ENCODE peak calls at places on chromosomes 13 and 19, in four cellular contexts. T, I, P and C are unnamed samples.

GRCh38 chr13:52830946-52831345 is 17.5 kb downstream of the PCDH8 start:
- DNase-seq in I (no peak), P (no peak), T (no peak), C (no peak)

GRCh38 chr19:49552749-49553148 is 24.9 kb downstream of the RCN3 start:
- DNase-seq in I (no peak), P (no peak), T (no peak), C (no peak)

GRCh38 chr19:50926144-50926543 is 14.9 kb upstream of the KLK4 start:
- DNase-seq in I (no peak), P (no peak), T (no peak), C (no peak)

GRCh38 chr13:72384186-72384823 is 343.1 kb downstream of the MZT1 start:
- DNase-seq in T (no peak), P (no peak), I (peak; percentile 14), C (no peak)

GRCh38 chr19:49954092-49954825 is 6.7 kb downstream of the SIGLEC11 start:
- DNase-seq in P (no peak), I (peak; percentile 14), T (peak; percentile 20), C (no peak)

GRCh38 chr13:50617134-50617721 is 226.3 kb downstream of the DLEU7 start:
- DNase-seq in T (no peak), P (no peak), I (no peak), C (no peak)

GRCh38 chr19:49506575-49507105 is 5.8 kb upstream of the FCGRT start:
- DNase-seq in P (no peak), T (peak; percentile 84), I (peak; percentile 71), C (peak; percentile 89)

GRCh38 chr19:29579308-29579910 is 26.7 kb upstream of the POP4 start:
- DNase-seq in P (no peak), I (no peak), T (no peak), C (no peak)

GRCh38 chr19:2099054-2099501 is 2.4 kb downstream of the IZUMO4 start:
- DNase-seq in T (no peak), P (no peak), I (no peak), C (no peak)

GRCh38 chr19:53182202-53182601 is 11.0 kb downstream of the ZNF665 start:
- DNase-seq in T (no peak), P (no peak), I (no peak), C (no peak)

GRCh38 chr19:51570962-51571575 is at the start of gene ZNF175:
- DNase-seq in T (peak; percentile 98), I (peak; percentile 86), P (peak; percentile 97), C (peak; percentile 92)

GRCh38 chr13:23579886-23580706 is 9.9 kb downstream of the TNFRSF19 start:
- DNase-seq in T (no peak), I (no peak), P (no peak), C (no peak)

GRCh38 chr13:97976551-97977375 is 23.3 kb downstream of the IPO5 start:
- DNase-seq in I (no peak), P (no peak), T (peak; percentile 18), C (peak; percentile 18)
- TF ChIP-seq CREB1 in I (no peak), P (no peak), T (no peak), C (no peak)

GRCh38 chr19:35090160-35090794 is 25.3 kb upstream of the FXYD3 start:
- DNase-seq in I (peak; percentile 54), T (peak; percentile 79), P (no peak), C (peak; percentile 71)
- TF ChIP-seq ETV6 in I (no peak), T (no peak), P (no peak), C (no peak)

GRCh38 chr13:91572439-91572838 is 174.0 kb downstream of the GPC5 start:
- DNase-seq in I (no peak), P (no peak), T (no peak), C (no peak)

GRCh38 chr13:91571681-91572080 is 173.3 kb downstream of the GPC5 start:
- DNase-seq in T (no peak), I (no peak), P (no peak), C (no peak)

GRCh38 chr13:91572944-91573535 is 174.6 kb downstream of the GPC5 start:
- DNase-seq in I (no peak), P (no peak), T (no peak), C (no peak)

GRCh38 chr13:91576590-91576989 is 178.2 kb downstream of the GPC5 start:
- DNase-seq in I (peak; percentile 1), P (no peak), T (peak; percentile 64), C (peak; percentile 50)

DNA sequence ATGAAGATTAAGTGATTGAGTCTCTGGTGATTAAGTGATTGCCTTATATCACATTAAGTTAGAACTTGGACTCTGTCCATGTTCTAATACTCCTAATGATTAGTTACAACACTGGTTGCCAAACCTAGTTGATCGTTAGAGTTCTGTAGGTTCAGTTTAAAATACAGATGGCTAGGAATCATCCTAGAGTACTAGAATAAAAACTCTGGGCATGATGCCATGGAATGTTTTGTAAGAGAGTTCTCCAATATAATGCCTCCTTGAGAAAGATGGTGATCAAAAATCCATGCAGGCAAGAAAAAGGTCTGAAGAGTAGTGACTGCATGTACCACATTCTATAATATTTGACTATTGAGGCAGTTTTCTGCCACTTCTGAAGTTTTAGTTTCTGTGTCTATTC is 176.3 kb downstream of the GPC5 start:
- DNase-seq in P (no peak), I (no peak), T (no peak), C (no peak)
- TF ChIP-seq CREB1 in P (no peak), I (no peak), T (no peak), C (no peak)

GRCh38 chr13:32538234-32538620 is 368 bp downstream of the N4BP2L2 start:
- DNase-seq in P (no peak), I (peak; percentile 76), T (no peak), C (peak; percentile 14)

GRCh38 chr13:32535140-32535539 is 3.5 kb downstream of the N4BP2L2 start:
- DNase-seq in P (no peak), T (no peak), I (no peak), C (no peak)

GRCh38 chr13:32537580-32538233 is 888 bp downstream of the N4BP2L2 start:
- DNase-seq in P (no peak), I (no peak), T (peak; percentile 51), C (peak; percentile 33)

GRCh38 chr13:32535748-32536147 is 2.8 kb downstream of the N4BP2L2 start:
- DNase-seq in I (no peak), T (no peak), P (no peak), C (no peak)

GRCh38 chr13:32538621-32539246 is at the start of gene N4BP2L2:
- DNase-seq in P (peak; percentile 94), T (peak; percentile 95), I (peak; percentile 96), C (peak; percentile 91)
- TF ChIP-seq ETV6 in P (no peak), T (no peak), I (no peak), C (peak; percentile 10)

GRCh38 chr13:112835344-112835743 is 133.7 kb upstream of the MCF2L start:
- DNase-seq in I (no peak), P (no peak), T (no peak), C (no peak)

GRCh38 chr13:112831801-112832200 is 137.2 kb upstream of the MCF2L start:
- DNase-seq in P (no peak), I (no peak), T (no peak), C (no peak)

GRCh38 chr13:112832811-112833210 is 136.2 kb upstream of the MCF2L start:
- DNase-seq in P (no peak), T (no peak), I (no peak), C (no peak)

GRCh38 chr13:112835796-112836195 is 133.2 kb upstream of the MCF2L start:
- DNase-seq in T (no peak), I (no peak), P (no peak), C (no peak)

GRCh38 chr13:112833551-112834257 is 135.3 kb upstream of the MCF2L start:
- DNase-seq in T (no peak), I (no peak), P (no peak), C (no peak)
- TF ChIP-seq CREB1 in T (no peak), I (no peak), P (no peak), C (no peak)

GRCh38 chr13:26423634-26424033 is 133.8 kb upstream of the WASF3 start:
- DNase-seq in T (no peak), P (no peak), I (no peak), C (no peak)
- TF ChIP-seq ETV6 in T (no peak), P (no peak), I (no peak), C (no peak)

DNA sequence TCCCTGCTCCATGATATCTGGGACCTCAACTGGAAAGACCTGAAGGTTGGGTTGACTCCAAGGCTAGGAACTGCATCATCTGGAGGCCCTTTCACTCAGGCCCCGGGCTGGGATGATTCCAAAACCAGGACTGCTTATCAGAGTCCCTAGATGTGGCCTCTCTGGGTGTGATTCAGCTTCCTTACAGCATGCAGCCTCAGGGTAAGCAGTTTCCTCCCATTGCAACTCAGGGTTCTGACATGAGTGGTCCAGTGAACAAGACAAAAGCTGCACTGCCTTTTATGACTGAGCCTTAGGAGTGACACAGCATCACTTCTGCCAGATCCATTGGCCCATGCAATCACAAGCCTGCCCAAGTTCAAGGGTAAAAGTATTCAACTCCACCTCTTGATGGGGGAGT is 502.8 kb downstream of the COG6 start:
- DNase-seq in I (no peak), P (no peak), T (no peak), C (no peak)
- TF ChIP-seq CREB1 in I (no peak), P (no peak), T (no peak), C (no peak)